ENCODE peak calls at places on chromosomes 4 and X, in five cellular contexts. One of them, this sample, is unnamed.

GRCh38 chrX:48709522-48710117 is 13.1 kb downstream of the SUV39H1 start:
- DNase-seq in GM04504: no peak
- DNase-seq in hippocampal formation: no peak
- DNase-seq in HS-27A: no peak
- DNase-seq in progenitor cell of endocrine pancreas: no peak
- DNase-seq in this sample: no peak

GRCh38 chrX:149021164-149021563 is 483.9 kb downstream of the IDS start:
- DNase-seq in HS-27A: no peak
- DNase-seq in hippocampal formation: no peak
- DNase-seq in progenitor cell of endocrine pancreas: no peak
- DNase-seq in GM04504: no peak
- DNase-seq in this sample: no peak

GRCh38 chr4:154332681-154333421 is 158.7 kb downstream of the DCHS2 start:
- DNase-seq in hippocampal formation: no peak
- DNase-seq in GM04504: no peak
- DNase-seq in HS-27A: no peak
- DNase-seq in progenitor cell of endocrine pancreas: no peak
- DNase-seq in this sample: no peak

GRCh38 chr4:23153076-23153475 is 460.3 kb downstream of the GBA3 start:
- DNase-seq in HS-27A: no peak
- DNase-seq in GM04504: no peak
- DNase-seq in hippocampal formation: no peak
- DNase-seq in progenitor cell of endocrine pancreas: no peak
- DNase-seq in this sample: no peak

GRCh38 chr4:177246636-177247584 is 62.8 kb upstream of the NEIL3 start:
- DNase-seq in GM04504: no peak
- DNase-seq in progenitor cell of endocrine pancreas: no peak
- DNase-seq in hippocampal formation: no peak
- DNase-seq in HS-27A: no peak
- DNase-seq in this sample: no peak

GRCh38 chrX:153460826-153461225 is 9.6 kb downstream of the HAUS7 start:
- DNase-seq in HS-27A: no peak
- DNase-seq in GM04504: no peak
- DNase-seq in hippocampal formation: peak; percentile 8
- DNase-seq in progenitor cell of endocrine pancreas: peak; percentile 49
- DNase-seq in this sample: no peak

GRCh38 chr4:95549246-95550138 is 719 bp upstream of the UNC5C start:
- DNase-seq in progenitor cell of endocrine pancreas: peak; percentile 50
- DNase-seq in hippocampal formation: peak; percentile 88
- DNase-seq in HS-27A: no peak
- DNase-seq in GM04504: no peak
- DNase-seq in this sample: no peak

GRCh38 chrX:45502396-45502795 is 301.7 kb upstream of the DIPK2B start:
- DNase-seq in GM04504: no peak
- DNase-seq in hippocampal formation: no peak
- DNase-seq in progenitor cell of endocrine pancreas: no peak
- DNase-seq in HS-27A: no peak
- DNase-seq in this sample: no peak

GRCh38 chr4:93842512-93843252 is 14.1 kb downstream of the ATOH1 start:
- DNase-seq in progenitor cell of endocrine pancreas: no peak
- DNase-seq in HS-27A: no peak
- DNase-seq in GM04504: no peak
- DNase-seq in hippocampal formation: no peak
- DNase-seq in this sample: no peak

GRCh38 chrX:9148626-9149385 is 114.9 kb upstream of the FAM9B start:
- DNase-seq in hippocampal formation: no peak
- DNase-seq in GM04504: no peak
- DNase-seq in HS-27A: no peak
- DNase-seq in progenitor cell of endocrine pancreas: no peak
- DNase-seq in this sample: no peak

GRCh38 chr4:138013625-138014024 is 228.5 kb downstream of the SLC7A11 start:
- DNase-seq in GM04504: no peak
- DNase-seq in progenitor cell of endocrine pancreas: no peak
- DNase-seq in hippocampal formation: no peak
- DNase-seq in HS-27A: no peak
- DNase-seq in this sample: no peak

GRCh38 chr4:42671431-42672194 is 14.7 kb upstream of the ATP8A1 start:
- DNase-seq in hippocampal formation: no peak
- DNase-seq in HS-27A: no peak
- DNase-seq in progenitor cell of endocrine pancreas: no peak
- DNase-seq in GM04504: no peak
- DNase-seq in this sample: no peak

GRCh38 chr4:141132689-141133145 is 552 bp downstream of the RNF150 start:
- DNase-seq in GM04504: no peak
- DNase-seq in hippocampal formation: no peak
- DNase-seq in progenitor cell of endocrine pancreas: peak; percentile 44
- DNase-seq in HS-27A: no peak
- DNase-seq in this sample: no peak

GRCh38 chrX:131063613-131064012 is 5.5 kb downstream of the ARHGAP36 start:
- DNase-seq in progenitor cell of endocrine pancreas: no peak
- DNase-seq in GM04504: no peak
- DNase-seq in hippocampal formation: no peak
- DNase-seq in HS-27A: no peak
- DNase-seq in this sample: no peak

GRCh38 chrX:79375340-79375739 is 8.2 kb upstream of the ITM2A start:
- DNase-seq in GM04504: no peak
- DNase-seq in HS-27A: no peak
- DNase-seq in progenitor cell of endocrine pancreas: no peak
- DNase-seq in hippocampal formation: no peak
- DNase-seq in this sample: no peak

GRCh38 chr4:100826808-100827548 is 309.2 kb upstream of the EMCN start:
- DNase-seq in progenitor cell of endocrine pancreas: no peak
- DNase-seq in hippocampal formation: no peak
- DNase-seq in GM04504: no peak
- DNase-seq in HS-27A: no peak
- DNase-seq in this sample: no peak